ENCODE peak calls at places on chromosomes 16 and 17, in four cellular contexts. K, Q, L and B are unnamed samples.

GRCh38 chr16:86387461-86388440 is 122.6 kb upstream of the FOXF1 start:
- DNase-seq in K (peak), Q (no peak), L (no peak), B (no peak)

GRCh38 chr16:17520567-17520966 is 49.8 kb upstream of the XYLT1 start:
- DNase-seq in K (no peak), Q (no peak), L (no peak), B (no peak)

GRCh38 chr17:77279448-77280303 is 138.9 kb downstream of the SEC14L1 start:
- DNase-seq in K (peak), Q (peak), L (no peak), B (no peak)

GRCh38 chr16:78127130-78127529 is 27.7 kb downstream of the WWOX start:
- DNase-seq in K (no peak), Q (no peak), L (no peak), B (no peak)

GRCh38 chr16:87968541-87968940 is 17.3 kb downstream of the BANP start:
- DNase-seq in K (no peak), Q (no peak), L (no peak), B (no peak)

GRCh38 chr16:48812856-48813255 is 202.9 kb upstream of the N4BP1 start:
- DNase-seq in K (no peak), Q (no peak), L (no peak), B (no peak)

GRCh38 chr17:73822371-73822770 is 178.1 kb upstream of the SDK2 start:
- DNase-seq in K (no peak), Q (no peak), L (no peak), B (no peak)

GRCh38 chr17:6702567-6703215 is 10.5 kb downstream of the SLC13A5 start:
- DNase-seq in K (no peak), Q (no peak), L (no peak), B (no peak)

GRCh38 chr17:1001640-1002411 is 4.9 kb downstream of the TIMM22 start:
- DNase-seq in K (peak), Q (no peak), L (no peak), B (no peak)

GRCh38 chr17:39642675-39643074 is 5.7 kb downstream of the STARD3 start:
- DNase-seq in K (no peak), Q (no peak), L (no peak), B (no peak)
- TF ChIP-seq USF1 in K (no peak), Q (no peak), L (no peak), B (no peak)

GRCh38 chr17:66423436-66423922 is 121.1 kb downstream of the PRKCA start:
- DNase-seq in K (no peak), Q (no peak), L (no peak), B (no peak)
- TF ChIP-seq USF1 in K (no peak), Q (no peak), L (no peak), B (no peak)

GRCh38 chr17:81394377-81394747 is 895 bp upstream of the BAHCC1 start:
- DNase-seq in K (no peak), Q (no peak), L (no peak), B (no peak)
- TF ChIP-seq USF1 in K (no peak), Q (no peak), L (no peak), B (no peak)

DNA sequence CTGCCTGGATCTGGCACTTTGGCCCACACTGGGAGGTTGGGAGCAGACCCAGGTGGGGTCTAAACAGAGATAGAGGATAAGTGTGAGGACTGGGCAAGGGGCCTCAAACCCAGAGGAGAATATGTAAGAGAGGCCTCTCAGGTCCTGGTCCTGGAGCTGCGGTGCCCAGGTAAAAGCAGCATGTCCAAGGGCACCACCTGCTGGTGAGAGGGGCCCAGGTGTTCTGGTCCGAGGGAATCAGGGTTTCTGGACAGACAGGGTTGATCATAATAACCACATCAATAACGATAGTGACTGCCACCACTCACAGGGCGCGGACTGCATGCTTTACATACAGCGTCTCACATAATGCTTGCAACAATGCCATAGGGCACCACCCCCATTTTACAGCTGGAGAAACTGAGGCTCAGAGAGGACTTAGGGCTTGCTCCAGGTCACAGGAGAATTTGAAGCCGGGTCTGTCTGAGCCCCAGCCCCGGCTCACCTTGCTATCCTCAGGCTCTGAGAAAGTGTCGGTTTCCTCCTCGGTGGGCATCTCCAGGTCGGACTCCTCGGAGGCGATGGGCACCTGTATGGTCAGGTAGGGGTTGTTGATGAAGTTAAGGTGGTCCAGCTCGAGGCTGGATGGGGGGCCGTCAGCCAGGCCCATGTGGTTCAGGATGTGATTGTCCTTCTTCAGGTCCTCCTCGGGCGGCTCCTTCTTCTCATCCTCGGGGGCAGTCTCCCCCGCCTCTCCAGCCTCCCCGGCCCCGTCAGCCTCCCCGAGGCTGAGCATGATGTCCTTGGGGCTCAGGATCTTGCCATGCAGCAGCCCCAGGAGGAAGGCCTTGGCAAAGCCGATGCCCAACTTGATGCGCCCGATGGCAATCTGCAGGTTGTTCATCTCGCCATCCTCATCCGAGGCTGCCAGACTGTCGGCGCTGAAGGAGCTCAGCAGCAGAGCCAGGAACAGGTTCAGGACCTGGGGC is 19.1 kb upstream of the CD79B start:
- DNase-seq in K (peak), Q (no peak), L (peak), B (no peak)
- TF ChIP-seq USF1 in K (no peak), Q (no peak), L (no peak), B (no peak)

GRCh38 chr17:81253358-81254131 is 14.4 kb downstream of the NDUFAF8 start:
- DNase-seq in K (peak), Q (peak), L (peak), B (no peak)
- TF ChIP-seq USF1 in K (no peak), Q (no peak), L (no peak), B (no peak)